ENCODE peak calls at places on chromosome 17, in ten cellular contexts. One of them, this sample, is unnamed.
A peak's percentile ranks its signal among the peaks of the same experiment; 100 is the strongest.

GRCh38 chr17:27489045-27489715 is 32.9 kb downstream of the KSR1 start:
- DNase-seq in breast epithelium: no peak
- DNase-seq in prostate gland: peak; percentile 81
- DNase-seq in body of pancreas: peak; percentile 56
- DNase-seq in ovary: peak; percentile 80
- DNase-seq in GM12878: no peak
- DNase-seq in endothelial cell of umbilical vein: no peak
- DNase-seq in A549: peak; percentile 67
- DNase-seq in right lobe of liver: peak; percentile 50
- DNase-seq in H54: no peak
- DNase-seq in this sample: peak; percentile 87

GRCh38 chr17:81457396-81457795 is 55.2 kb downstream of the ACTG1 start:
- DNase-seq in prostate gland: no peak
- DNase-seq in breast epithelium: no peak
- DNase-seq in body of pancreas: no peak
- DNase-seq in endothelial cell of umbilical vein: no peak
- DNase-seq in right lobe of liver: no peak
- DNase-seq in H54: no peak
- DNase-seq in ovary: no peak
- DNase-seq in A549: no peak
- DNase-seq in GM12878: no peak
- DNase-seq in this sample: no peak

GRCh38 chr17:34269969-34270368 is at the start of gene CCL7:
- DNase-seq in endothelial cell of umbilical vein: peak; percentile 79
- DNase-seq in body of pancreas: no peak
- DNase-seq in ovary: no peak
- DNase-seq in A549: no peak
- DNase-seq in right lobe of liver: no peak
- DNase-seq in H54: no peak
- DNase-seq in GM12878: no peak
- DNase-seq in breast epithelium: no peak
- DNase-seq in prostate gland: no peak
- DNase-seq in this sample: no peak

GRCh38 chr17:43316522-43317142 is 82.2 kb upstream of the ARL4D start:
- DNase-seq in GM12878: no peak
- DNase-seq in breast epithelium: no peak
- DNase-seq in A549: no peak
- DNase-seq in prostate gland: no peak
- DNase-seq in ovary: no peak
- DNase-seq in H54: no peak
- DNase-seq in right lobe of liver: no peak
- DNase-seq in body of pancreas: peak; percentile 67
- DNase-seq in endothelial cell of umbilical vein: no peak
- DNase-seq in this sample: no peak

GRCh38 chr17:79465011-79466006 is 145.5 kb downstream of the RBFOX3 start:
- DNase-seq in endothelial cell of umbilical vein: no peak
- DNase-seq in breast epithelium: no peak
- DNase-seq in ovary: no peak
- DNase-seq in H54: no peak
- DNase-seq in right lobe of liver: no peak
- DNase-seq in GM12878: no peak
- DNase-seq in prostate gland: no peak
- DNase-seq in body of pancreas: peak; percentile 20
- DNase-seq in A549: no peak
- DNase-seq in this sample: no peak

GRCh38 chr17:30964878-30965277 is 6.0 kb upstream of the RNF135 start:
- DNase-seq in body of pancreas: no peak
- DNase-seq in endothelial cell of umbilical vein: no peak
- DNase-seq in H54: no peak
- DNase-seq in A549: no peak
- DNase-seq in ovary: no peak
- DNase-seq in prostate gland: no peak
- DNase-seq in GM12878: no peak
- DNase-seq in breast epithelium: no peak
- DNase-seq in right lobe of liver: no peak
- DNase-seq in this sample: no peak

GRCh38 chr17:65181237-65182061 is 44.3 kb downstream of the RGS9 start:
- DNase-seq in body of pancreas: no peak
- DNase-seq in A549: no peak
- DNase-seq in GM12878: peak; percentile 90
- DNase-seq in prostate gland: no peak
- DNase-seq in endothelial cell of umbilical vein: no peak
- DNase-seq in H54: no peak
- DNase-seq in ovary: no peak
- DNase-seq in right lobe of liver: no peak
- DNase-seq in breast epithelium: no peak
- DNase-seq in this sample: no peak

GRCh38 chr17:41707803-41708669 is 4.1 kb upstream of the GAST start:
- DNase-seq in GM12878: no peak
- DNase-seq in ovary: no peak
- DNase-seq in endothelial cell of umbilical vein: no peak
- DNase-seq in body of pancreas: no peak
- DNase-seq in A549: no peak
- DNase-seq in breast epithelium: no peak
- DNase-seq in H54: no peak
- DNase-seq in right lobe of liver: no peak
- DNase-seq in prostate gland: no peak
- DNase-seq in this sample: no peak

GRCh38 chr17:42315402-42316156 is 27.3 kb downstream of the STAT5A start:
- DNase-seq in H54: no peak
- DNase-seq in right lobe of liver: no peak
- DNase-seq in A549: no peak
- DNase-seq in breast epithelium: no peak
- DNase-seq in prostate gland: no peak
- DNase-seq in GM12878: peak; percentile 57
- DNase-seq in ovary: no peak
- DNase-seq in endothelial cell of umbilical vein: no peak
- DNase-seq in body of pancreas: no peak
- DNase-seq in this sample: no peak

GRCh38 chr17:47257651-47258339 is 4.2 kb downstream of the ITGB3 start:
- DNase-seq in H54: peak; percentile 77
- DNase-seq in prostate gland: no peak
- DNase-seq in breast epithelium: no peak
- DNase-seq in GM12878: no peak
- DNase-seq in right lobe of liver: no peak
- DNase-seq in ovary: no peak
- DNase-seq in endothelial cell of umbilical vein: peak; percentile 58
- DNase-seq in body of pancreas: no peak
- DNase-seq in A549: no peak
- DNase-seq in this sample: no peak

GRCh38 chr17:38400286-38400685 is 28.0 kb upstream of the ARHGAP23 start:
- DNase-seq in endothelial cell of umbilical vein: no peak
- DNase-seq in H54: no peak
- DNase-seq in ovary: no peak
- DNase-seq in breast epithelium: no peak
- DNase-seq in body of pancreas: no peak
- DNase-seq in prostate gland: no peak
- DNase-seq in right lobe of liver: no peak
- DNase-seq in GM12878: no peak
- DNase-seq in A549: no peak
- DNase-seq in this sample: no peak

GRCh38 chr17:17792551-17793377 is 44.0 kb downstream of the SREBF1 start:
- DNase-seq in A549: no peak
- DNase-seq in H54: no peak
- DNase-seq in endothelial cell of umbilical vein: peak; percentile 62
- DNase-seq in body of pancreas: no peak
- DNase-seq in breast epithelium: no peak
- DNase-seq in GM12878: no peak
- DNase-seq in prostate gland: no peak
- DNase-seq in ovary: peak; percentile 74
- DNase-seq in right lobe of liver: no peak
- DNase-seq in this sample: no peak

GRCh38 chr17:1509255-1509943 is 7.0 kb downstream of the INPP5K start:
- DNase-seq in GM12878: no peak
- DNase-seq in body of pancreas: no peak
- DNase-seq in breast epithelium: no peak
- DNase-seq in A549: no peak
- DNase-seq in H54: no peak
- DNase-seq in prostate gland: no peak
- DNase-seq in endothelial cell of umbilical vein: no peak
- DNase-seq in right lobe of liver: no peak
- DNase-seq in ovary: no peak
- DNase-seq in this sample: no peak

GRCh38 chr17:42399948-42400843 is 12.0 kb upstream of the STAT3 start:
- DNase-seq in prostate gland: no peak
- DNase-seq in A549: no peak
- DNase-seq in GM12878: no peak
- DNase-seq in right lobe of liver: no peak
- DNase-seq in ovary: no peak
- DNase-seq in breast epithelium: no peak
- DNase-seq in body of pancreas: no peak
- DNase-seq in endothelial cell of umbilical vein: no peak
- DNase-seq in H54: no peak
- DNase-seq in this sample: no peak

GRCh38 chr17:5011928-5012327 is 14.2 kb downstream of the KIF1C start:
- DNase-seq in body of pancreas: no peak
- DNase-seq in A549: no peak
- DNase-seq in right lobe of liver: no peak
- DNase-seq in GM12878: peak; percentile 53
- DNase-seq in breast epithelium: no peak
- DNase-seq in H54: peak; percentile 71
- DNase-seq in ovary: no peak
- DNase-seq in prostate gland: no peak
- DNase-seq in endothelial cell of umbilical vein: peak; percentile 47
- DNase-seq in this sample: no peak

GRCh38 chr17:38749222-38750043 is 1.3 kb upstream of the PCGF2 start:
- DNase-seq in H54: peak; percentile 74
- DNase-seq in right lobe of liver: peak; percentile 91
- DNase-seq in GM12878: no peak
- DNase-seq in endothelial cell of umbilical vein: peak; percentile 65
- DNase-seq in body of pancreas: peak; percentile 82
- DNase-seq in ovary: peak; percentile 91
- DNase-seq in A549: peak; percentile 92
- DNase-seq in breast epithelium: peak; percentile 89
- DNase-seq in prostate gland: peak; percentile 86
- DNase-seq in this sample: peak; percentile 83

GRCh38 chr17:35051183-35051578 is 12.3 kb downstream of the RFFL start:
- DNase-seq in endothelial cell of umbilical vein: peak; percentile 71
- DNase-seq in breast epithelium: no peak
- DNase-seq in prostate gland: no peak
- DNase-seq in ovary: no peak
- DNase-seq in A549: no peak
- DNase-seq in H54: no peak
- DNase-seq in right lobe of liver: no peak
- DNase-seq in body of pancreas: no peak
- DNase-seq in GM12878: no peak
- DNase-seq in this sample: no peak

GRCh38 chr17:45410144-45411091 is 22.3 kb downstream of the ARHGAP27 start:
- DNase-seq in ovary: no peak
- DNase-seq in A549: no peak
- DNase-seq in right lobe of liver: peak; percentile 49
- DNase-seq in prostate gland: no peak
- DNase-seq in breast epithelium: no peak
- DNase-seq in GM12878: no peak
- DNase-seq in endothelial cell of umbilical vein: no peak
- DNase-seq in body of pancreas: no peak
- DNase-seq in H54: no peak
- DNase-seq in this sample: no peak
- TF ChIP-seq POLR2A in ovary: no peak
- TF ChIP-seq POLR2A in A549: no peak
- TF ChIP-seq POLR2A in right lobe of liver: no peak
- TF ChIP-seq POLR2A in prostate gland: no peak
- TF ChIP-seq POLR2A in breast epithelium: no peak
- TF ChIP-seq POLR2A in GM12878: peak; percentile 77
- TF ChIP-seq POLR2A in endothelial cell of umbilical vein: no peak
- TF ChIP-seq POLR2A in body of pancreas: no peak
- TF ChIP-seq POLR2A in H54: no peak
- TF ChIP-seq POLR2A in this sample: no peak

GRCh38 chr17:60392042-60392844 is at the start of gene USP32:
- DNase-seq in endothelial cell of umbilical vein: peak; percentile 97
- DNase-seq in body of pancreas: peak; percentile 98
- DNase-seq in ovary: peak; percentile 98
- DNase-seq in A549: peak; percentile 99
- DNase-seq in prostate gland: peak; percentile 98
- DNase-seq in breast epithelium: peak; percentile 98
- DNase-seq in GM12878: peak; percentile 96
- DNase-seq in right lobe of liver: peak; percentile 99
- DNase-seq in H54: peak; percentile 95
- DNase-seq in this sample: peak; percentile 98
- TF ChIP-seq POLR2A in endothelial cell of umbilical vein: no peak
- TF ChIP-seq POLR2A in body of pancreas: peak; percentile 78
- TF ChIP-seq POLR2A in ovary: peak; percentile 13
- TF ChIP-seq POLR2A in A549: peak; percentile 76
- TF ChIP-seq POLR2A in prostate gland: peak; percentile 71
- TF ChIP-seq POLR2A in breast epithelium: peak; percentile 22
- TF ChIP-seq POLR2A in GM12878: peak; percentile 87
- TF ChIP-seq POLR2A in right lobe of liver: peak; percentile 75
- TF ChIP-seq POLR2A in H54: peak; percentile 81
- TF ChIP-seq POLR2A in this sample: no peak

GRCh38 chr17:78356163-78356713 is 3.6 kb downstream of the SOCS3 start:
- DNase-seq in body of pancreas: no peak
- DNase-seq in H54: peak; percentile 80
- DNase-seq in A549: peak; percentile 87
- DNase-seq in prostate gland: no peak
- DNase-seq in right lobe of liver: peak; percentile 77
- DNase-seq in endothelial cell of umbilical vein: no peak
- DNase-seq in breast epithelium: no peak
- DNase-seq in ovary: peak; percentile 64
- DNase-seq in GM12878: peak; percentile 97
- DNase-seq in this sample: no peak
- TF ChIP-seq POLR2A in body of pancreas: no peak
- TF ChIP-seq POLR2A in H54: no peak
- TF ChIP-seq POLR2A in A549: no peak
- TF ChIP-seq POLR2A in prostate gland: no peak
- TF ChIP-seq POLR2A in right lobe of liver: no peak
- TF ChIP-seq POLR2A in endothelial cell of umbilical vein: no peak
- TF ChIP-seq POLR2A in breast epithelium: no peak
- TF ChIP-seq POLR2A in ovary: no peak
- TF ChIP-seq POLR2A in GM12878: peak; percentile 66
- TF ChIP-seq POLR2A in this sample: no peak

DNA sequence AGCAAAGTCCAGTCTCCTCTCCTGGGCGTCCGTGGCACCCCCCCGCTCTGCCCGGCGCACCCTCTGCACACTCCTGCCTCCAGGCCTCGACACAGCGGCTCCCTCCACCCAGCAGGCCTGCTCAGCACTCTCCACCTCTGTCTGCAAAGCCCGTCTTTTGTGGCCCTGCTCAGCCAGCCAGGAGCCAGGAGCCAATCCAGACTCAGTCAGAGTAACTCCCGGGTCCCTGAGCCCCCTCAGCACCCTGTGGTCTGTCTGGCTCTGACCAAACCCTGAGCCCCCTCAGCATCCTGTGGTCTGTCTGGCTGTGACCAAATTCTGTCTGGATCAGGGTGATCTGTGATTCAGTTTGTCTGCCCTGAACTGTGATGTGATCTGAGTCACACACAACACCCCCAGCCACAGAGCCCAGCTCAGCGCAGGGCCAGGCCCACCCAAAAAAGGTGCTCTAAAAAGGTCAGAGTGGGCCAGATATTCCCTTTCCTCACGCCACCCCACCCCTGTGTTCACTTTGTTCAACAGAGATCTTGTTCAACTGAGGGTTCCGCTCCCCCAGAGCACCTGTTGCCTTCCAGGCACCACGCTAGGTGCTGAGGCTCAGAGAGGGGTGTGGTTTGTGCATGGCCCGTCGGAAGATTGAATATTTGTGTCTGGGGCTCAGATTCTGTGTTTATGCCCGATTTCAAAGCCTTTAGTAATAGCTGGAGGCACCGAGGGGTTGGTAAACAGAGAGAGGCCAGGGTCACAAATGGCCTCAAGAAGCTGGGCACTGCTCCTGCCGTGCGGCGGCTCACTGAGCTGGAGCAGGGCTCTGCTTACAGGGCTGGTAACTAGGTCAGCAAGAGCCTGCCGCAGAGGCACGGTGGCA is 5.9 kb downstream of the ITGAE start:
- DNase-seq in GM12878: no peak
- DNase-seq in breast epithelium: no peak
- DNase-seq in H54: peak; percentile 75
- DNase-seq in right lobe of liver: no peak
- DNase-seq in A549: peak; percentile 66
- DNase-seq in endothelial cell of umbilical vein: no peak
- DNase-seq in ovary: no peak
- DNase-seq in prostate gland: no peak
- DNase-seq in body of pancreas: no peak
- DNase-seq in this sample: no peak
- TF ChIP-seq POLR2A in GM12878: peak; percentile 13
- TF ChIP-seq POLR2A in breast epithelium: no peak
- TF ChIP-seq POLR2A in H54: no peak
- TF ChIP-seq POLR2A in right lobe of liver: no peak
- TF ChIP-seq POLR2A in A549: no peak
- TF ChIP-seq POLR2A in endothelial cell of umbilical vein: no peak
- TF ChIP-seq POLR2A in ovary: no peak
- TF ChIP-seq POLR2A in prostate gland: no peak
- TF ChIP-seq POLR2A in body of pancreas: no peak
- TF ChIP-seq POLR2A in this sample: no peak

This sample was measured in lower leg skin.